ENCODE peak calls at places on chromosomes 2 and 18, in eight cellular contexts. B, K, P, O, G, D, V and S are unnamed samples.

GRCh38 chr2:343355-343754 is 55.5 kb upstream of the ALKAL2 start:
- DNase-seq in V (no peak), G (no peak), B (no peak), P (no peak), D (no peak), K (no peak), O (no peak), S (no peak)

GRCh38 chr2:53087282-53087882 is 680.2 kb upstream of the CHAC2 start:
- DNase-seq in V (no peak), P (no peak), K (no peak), O (peak), D (no peak), G (no peak), B (no peak), S (peak)

GRCh38 chr2:128354161-128354560 is 35.5 kb upstream of the HS6ST1 start:
- DNase-seq in B (no peak), V (no peak), O (no peak), D (no peak), G (no peak), P (no peak), K (no peak), S (no peak)

GRCh38 chr2:191959209-191959608 is 112.3 kb upstream of the CAVIN2 start:
- DNase-seq in B (no peak), O (no peak), P (no peak), D (no peak), K (no peak), G (no peak), V (no peak), S (peak)

GRCh38 chr2:43080626-43081025 is 145.8 kb downstream of the ZFP36L2 start:
- DNase-seq in V (no peak), D (no peak), O (no peak), P (no peak), K (no peak), B (no peak), G (no peak), S (no peak)

GRCh38 chr2:200814917-200815316 is 3.2 kb downstream of the BZW1 start:
- DNase-seq in K (no peak), O (no peak), D (no peak), P (no peak), V (no peak), G (no peak), B (no peak), S (peak)

GRCh38 chr2:127023504-127023903 is 83.5 kb downstream of the BIN1 start:
- DNase-seq in O (no peak), B (no peak), G (no peak), D (no peak), V (no peak), K (no peak), P (no peak), S (no peak)

GRCh38 chr2:2098458-2099167 is 232.5 kb downstream of the MYT1L start:
- DNase-seq in O (no peak), P (no peak), G (no peak), K (no peak), D (no peak), B (no peak), V (no peak), S (no peak)

GRCh38 chr2:6992821-6993228 is 75.6 kb downstream of the RNF144A start:
- DNase-seq in B (no peak), G (no peak), P (no peak), D (no peak), V (no peak), K (no peak), O (no peak), S (no peak)

GRCh38 chr2:46434851-46435273 is 44.5 kb upstream of the TMEM247 start:
- DNase-seq in V (no peak), B (no peak), G (no peak), D (no peak), K (no peak), P (no peak), O (peak), S (no peak)

GRCh38 chr2:190789074-190790004 is 91.3 kb upstream of the GLS start:
- DNase-seq in O (no peak), V (no peak), G (no peak), D (no peak), P (no peak), K (no peak), B (no peak), S (no peak)

GRCh38 chr2:18896106-18896505 is 306.7 kb upstream of the NT5C1B start:
- DNase-seq in G (no peak), D (no peak), O (no peak), V (no peak), K (no peak), B (no peak), P (no peak), S (no peak)

GRCh38 chr18:49849331-49850217 is 36.2 kb upstream of the ACAA2 start:
- DNase-seq in G (peak), P (no peak), K (peak), O (peak), D (peak), V (no peak), B (peak), S (no peak)

GRCh38 chr2:222722327-222722946 is 51.0 kb downstream of the MOGAT1 start:
- DNase-seq in V (no peak), G (no peak), P (no peak), B (no peak), O (peak), D (no peak), K (peak), S (no peak)

GRCh38 chr2:98578231-98578630 is 30.1 kb downstream of the COA5 start:
- DNase-seq in G (no peak), P (no peak), D (no peak), B (no peak), O (no peak), V (no peak), K (no peak), S (no peak)

GRCh38 chr18:26159353-26159752 is 25.7 kb downstream of the PSMA8 start:
- DNase-seq in G (peak), D (peak), P (no peak), V (no peak), B (no peak), K (no peak), O (no peak), S (peak)

GRCh38 chr2:176158306-176158643 is 1.2 kb downstream of the HOXD3 start:
- DNase-seq in G (no peak), K (no peak), P (no peak), V (no peak), B (no peak), O (no peak), D (no peak), S (no peak)

GRCh38 chr2:173288561-173288960 is 66.1 kb upstream of the CDCA7 start:
- DNase-seq in V (no peak), O (peak), K (no peak), G (no peak), B (no peak), D (no peak), P (peak), S (peak)

GRCh38 chr2:33236457-33236856 is 240.0 kb upstream of the RASGRP3 start:
- DNase-seq in O (no peak), P (no peak), B (no peak), K (no peak), D (no peak), V (no peak), G (peak), S (no peak)

GRCh38 chr18:76519156-76519549 is 24.1 kb upstream of the ZNF516 start:
- DNase-seq in K (no peak), V (no peak), P (no peak), G (no peak), D (peak), O (no peak), B (no peak), S (peak)

GRCh38 chr2:240393831-240394410 is 41.5 kb upstream of the GPC1 start:
- DNase-seq in O (peak), G (no peak), K (no peak), V (no peak), P (no peak), D (no peak), B (no peak), S (no peak)

GRCh38 chr2:46913471-46914381 is 1.9 kb downstream of the MCFD2 start:
- DNase-seq in P (no peak), D (peak), V (no peak), B (no peak), G (no peak), O (peak), K (peak), S (no peak)

GRCh38 chr18:79071037-79071960 is 2.1 kb downstream of the ATP9B start:
- DNase-seq in G (no peak), K (no peak), P (no peak), D (no peak), O (no peak), B (no peak), V (no peak), S (no peak)

GRCh38 chr2:121202541-121203310 is 82.3 kb downstream of the TFCP2L1 start:
- DNase-seq in D (no peak), G (no peak), K (no peak), V (no peak), O (no peak), P (no peak), B (no peak), S (no peak)

GRCh38 chr2:237223208-237223861 is 137.6 kb downstream of the COPS8 start:
- DNase-seq in D (no peak), P (no peak), B (no peak), V (no peak), O (peak), G (no peak), K (peak), S (no peak)

GRCh38 chr2:99878951-99879350 is 263.4 kb downstream of the AFF3 start:
- DNase-seq in O (no peak), K (no peak), G (peak), V (no peak), D (no peak), P (no peak), B (no peak), S (no peak)

GRCh38 chr2:149258531-149258930 is 71.9 kb upstream of the LYPD6 start:
- DNase-seq in K (no peak), B (no peak), D (no peak), O (no peak), P (no peak), G (no peak), V (no peak), S (no peak)

GRCh38 chr2:11483806-11484147 is 17.8 kb upstream of the E2F6 start:
- DNase-seq in O (no peak), B (no peak), V (no peak), K (no peak), P (no peak), G (no peak), D (no peak), S (no peak)

GRCh38 chr18:48129621-48130082 is 199.2 kb upstream of the SMAD2 start:
- DNase-seq in O (no peak), K (no peak), P (no peak), D (no peak), V (no peak), G (no peak), B (no peak), S (no peak)

GRCh38 chr2:14903709-14904374 is 271.3 kb downstream of the LRATD1 start:
- DNase-seq in P (peak), B (peak), V (peak), K (no peak), G (peak), D (peak), O (no peak), S (peak)

GRCh38 chr2:235497096-235497495 is 3.3 kb downstream of the AGAP1 start:
- DNase-seq in G (no peak), O (no peak), P (no peak), B (no peak), K (no peak), D (no peak), V (no peak), S (no peak)

GRCh38 chr2:240968731-240969624 is 29.4 kb upstream of the SNED1 start:
- DNase-seq in V (no peak), B (no peak), D (no peak), G (no peak), P (no peak), K (no peak), O (no peak), S (no peak)